ENCODE peak calls at places on chromosomes 1 and 21, in five cellular contexts. V is bronchial epithelial cell; A is AG04450; K is activated naive CD4-positive, alpha-beta T cell; I is endothelial cell. X is an unnamed sample.

GRCh38 chr21:45049725-45050359 is 24.5 kb upstream of the ADARB1 start:
- DNase-seq in V (no peak), A (no peak), K (no peak), I (no peak), X (no peak)

GRCh38 chr1:235325139-235325538 is 2.8 kb downstream of the ARID4B start:
- DNase-seq in V (no peak), A (no peak), K (no peak), I (no peak), X (no peak)

GRCh38 chr1:166032163-166032562 is 134.6 kb downstream of the FAM78B start:
- DNase-seq in V (no peak), A (no peak), K (no peak), I (no peak), X (no peak)

GRCh38 chr1:83583351-83584014 is 415.4 kb downstream of the TTLL7 start:
- DNase-seq in V (peak), A (no peak), K (no peak), I (no peak), X (no peak)

GRCh38 chr1:244340396-244340795 is 111.3 kb downstream of the ADSS2 start:
- DNase-seq in V (no peak), A (no peak), K (no peak), I (no peak), X (no peak)

GRCh38 chr1:37477198-37477931 is 3.0 kb downstream of the ZC3H12A start:
- DNase-seq in V (peak), A (no peak), K (peak), I (no peak), X (no peak)

GRCh38 chr1:99503276-99503747 is 142.6 kb upstream of the PALMD start:
- DNase-seq in V (peak), A (no peak), K (no peak), I (no peak), X (no peak)

GRCh38 chr1:118960567-118961136 is 27.5 kb downstream of the TBX15 start:
- DNase-seq in V (no peak), A (no peak), K (no peak), I (no peak), X (peak)

GRCh38 chr1:10649484-10650201 is 146.8 kb downstream of the CASZ1 start:
- DNase-seq in V (no peak), A (no peak), K (no peak), I (no peak), X (no peak)

GRCh38 chr1:39141925-39142324 is 62.6 kb upstream of the MACF1 start:
- DNase-seq in V (no peak), A (peak), K (no peak), I (peak), X (no peak)